ENCODE peak calls at places on chromosomes 5 and 9, in eight cellular contexts. J is tibial nerve, I is IMR-90, X is H54, W is transverse colon, S is uterus, G is HCT116, Z is lower leg skin. T is an unnamed sample.

GRCh38 chr5:139386039-139386438 is 2.9 kb upstream of the SLC23A1 start:
- DNase-seq in J (no peak), I (no peak), X (no peak), W (no peak), S (no peak), G (no peak), Z (no peak), T (no peak)

GRCh38 chr9:133103987-133104505 is 17.0 kb downstream of the RALGDS start:
- DNase-seq in J (no peak), I (no peak), X (no peak), W (no peak), S (no peak), G (no peak), Z (no peak), T (no peak)

GRCh38 chr9:87270241-87271234 is 227.1 kb upstream of the DAPK1 start:
- DNase-seq in J (peak), I (peak), X (no peak), W (no peak), S (peak), G (no peak), Z (no peak), T (no peak)

GRCh38 chr5:172901012-172901780 is 58.0 kb upstream of the RPL26L1 start:
- DNase-seq in J (no peak), I (peak), X (no peak), W (peak), S (peak), G (no peak), Z (no peak), T (peak)

GRCh38 chr5:150208187-150209015 is 18.5 kb downstream of the SLC6A7 start:
- DNase-seq in J (no peak), I (peak), X (peak), W (no peak), S (no peak), G (no peak), Z (no peak), T (no peak)

GRCh38 chr5:82246960-82247574 is 31.1 kb downstream of the RPS23 start:
- DNase-seq in J (no peak), I (no peak), X (no peak), W (no peak), S (no peak), G (no peak), Z (no peak), T (no peak)

GRCh38 chr5:42994285-42995151 is 45.6 kb downstream of the ANXA2R start:
- DNase-seq in J (peak), I (peak), X (no peak), W (peak), S (peak), G (peak), Z (peak), T (peak)

GRCh38 chr9:126489604-126490593 is 123.8 kb upstream of the LMX1B start:
- DNase-seq in J (no peak), I (no peak), X (no peak), W (no peak), S (no peak), G (no peak), Z (no peak), T (no peak)

GRCh38 chr5:156475831-156476551 is 149.0 kb downstream of the SGCD start:
- DNase-seq in J (peak), I (peak), X (no peak), W (peak), S (peak), G (no peak), Z (peak), T (no peak)

GRCh38 chr9:85941966-85942912 is 1.3 kb downstream of the NAA35 start:
- DNase-seq in J (no peak), I (no peak), X (no peak), W (peak), S (no peak), G (no peak), Z (no peak), T (no peak)

GRCh38 chr5:96433066-96433447 is at the start of gene PCSK1:
- DNase-seq in J (no peak), I (no peak), X (peak), W (no peak), S (no peak), G (no peak), Z (no peak), T (no peak)

GRCh38 chr5:173919443-173919842 is 31.3 kb downstream of the CPEB4 start:
- DNase-seq in J (no peak), I (peak), X (no peak), W (no peak), S (no peak), G (no peak), Z (no peak), T (no peak)

GRCh38 chr5:178284996-178285395 is 52.4 kb upstream of the PHYKPL start:
- DNase-seq in J (no peak), I (no peak), X (no peak), W (no peak), S (no peak), G (no peak), Z (no peak), T (no peak)

GRCh38 chr9:129172816-129173215 is 5.2 kb downstream of the IER5L start:
- DNase-seq in J (no peak), I (no peak), X (no peak), W (no peak), S (no peak), G (no peak), Z (no peak), T (no peak)

GRCh38 chr5:40386293-40386692 is 293.4 kb upstream of the PTGER4 start:
- DNase-seq in J (no peak), I (peak), X (no peak), W (no peak), S (no peak), G (no peak), Z (no peak), T (no peak)

GRCh38 chr9:72537011-72537545 is 15.7 kb downstream of the TMC1 start:
- DNase-seq in J (no peak), I (no peak), X (no peak), W (no peak), S (no peak), G (no peak), Z (no peak), T (no peak)
- TF ChIP-seq POLR2A in J (no peak), I (no peak), X (no peak), W (no peak), S (no peak), G (no peak), Z (no peak), T (no peak)

GRCh38 chr9:15572200-15572599 is 19.4 kb downstream of the CCDC171 start:
- DNase-seq in J (no peak), I (peak), X (no peak), W (no peak), S (no peak), G (no peak), Z (no peak), T (no peak)
- TF ChIP-seq POLR2A in J (no peak), I (no peak), X (no peak), W (no peak), S (no peak), G (no peak), Z (no peak), T (no peak)

GRCh38 chr5:87127956-87128687 is 139.6 kb upstream of the RASA1 start:
- DNase-seq in J (no peak), I (peak), X (no peak), W (no peak), S (no peak), G (no peak), Z (no peak), T (no peak)
- TF ChIP-seq POLR2A in J (no peak), I (no peak), X (no peak), W (no peak), S (no peak), G (no peak), Z (no peak), T (no peak)

GRCh38 chr9:33044677-33045282 is 19.7 kb downstream of the DNAJA1 start:
- DNase-seq in J (no peak), I (no peak), X (no peak), W (peak), S (no peak), G (no peak), Z (no peak), T (peak)

GRCh38 chr9:33041459-33042188 is 16.6 kb downstream of the DNAJA1 start:
- DNase-seq in J (no peak), I (no peak), X (no peak), W (no peak), S (no peak), G (no peak), Z (no peak), T (no peak)

GRCh38 chr9:33040792-33041458 is 15.9 kb downstream of the DNAJA1 start:
- DNase-seq in J (no peak), I (no peak), X (no peak), W (no peak), S (no peak), G (no peak), Z (no peak), T (no peak)

GRCh38 chr9:33042528-33042927 is 17.5 kb downstream of the DNAJA1 start:
- DNase-seq in J (no peak), I (no peak), X (no peak), W (no peak), S (no peak), G (no peak), Z (no peak), T (no peak)

GRCh38 chr9:33044162-33044673 is 19.1 kb downstream of the DNAJA1 start:
- DNase-seq in J (peak), I (peak), X (peak), W (peak), S (peak), G (no peak), Z (peak), T (peak)
- TF ChIP-seq POLR2A in J (no peak), I (peak), X (peak), W (peak), S (no peak), G (no peak), Z (no peak), T (peak)

GRCh38 chr5:138011991-138012390 is 20.9 kb downstream of the FAM13B start:
- DNase-seq in J (no peak), I (no peak), X (no peak), W (no peak), S (no peak), G (no peak), Z (no peak), T (no peak)
- TF ChIP-seq POLR2A in J (no peak), I (no peak), X (no peak), W (no peak), S (no peak), G (no peak), Z (no peak), T (no peak)

DNA sequence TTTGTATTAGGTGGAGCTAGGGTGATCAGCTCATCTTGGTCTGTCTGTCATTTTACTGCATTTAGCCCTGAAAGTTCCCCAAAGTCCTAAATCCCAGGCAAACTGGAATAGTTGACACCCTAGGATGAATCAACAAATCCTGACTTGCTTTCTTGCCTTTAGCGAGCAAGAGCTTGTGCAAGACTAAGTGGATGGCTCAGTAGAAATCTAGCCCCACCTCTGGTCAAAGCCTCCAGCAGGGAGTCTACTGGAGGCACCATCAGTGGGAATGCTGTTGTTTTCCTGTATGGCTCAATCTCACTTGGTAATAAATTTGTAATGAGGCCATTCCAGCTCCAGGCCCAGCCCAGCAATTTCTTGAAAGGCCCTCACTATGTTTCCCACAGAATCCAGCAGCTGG is 43.7 kb upstream of the TRPC7 start:
- DNase-seq in J (no peak), I (no peak), X (no peak), W (no peak), S (no peak), G (no peak), Z (no peak), T (no peak)
- TF ChIP-seq POLR2A in J (no peak), I (no peak), X (no peak), W (no peak), S (no peak), G (no peak), Z (no peak), T (no peak)

DNA sequence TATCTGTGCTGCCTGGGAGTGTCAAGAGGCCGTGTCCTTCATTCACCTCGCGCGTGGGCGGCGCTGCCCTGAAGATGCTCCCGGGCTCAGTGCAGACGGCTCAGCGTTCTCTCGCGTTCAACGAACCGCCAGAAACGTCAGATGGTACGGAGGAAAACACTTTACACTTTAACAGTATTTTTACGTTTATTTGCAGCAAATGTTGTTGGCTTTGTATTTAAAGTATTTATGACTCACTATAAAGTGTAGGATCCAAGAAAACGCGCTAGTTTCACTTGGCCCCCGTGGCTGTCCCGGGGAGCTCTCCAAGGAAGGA is 544 bp upstream of the ERCC6L2 start:
- DNase-seq in J (peak), I (no peak), X (no peak), W (peak), S (peak), G (no peak), Z (peak), T (peak)
- TF ChIP-seq POLR2A in J (no peak), I (no peak), X (no peak), W (no peak), S (no peak), G (no peak), Z (no peak), T (no peak)

GRCh38 chr9:19102631-19103345 is at the start of gene HAUS6:
- DNase-seq in J (peak), I (peak), X (peak), W (peak), S (peak), G (peak), Z (peak), T (peak)
- TF ChIP-seq POLR2A in J (peak), I (peak), X (no peak), W (peak), S (peak), G (peak), Z (no peak), T (peak)